ENCODE peak calls at places on chromosomes 3 and 15, in seven cellular contexts. One of them, this sample, is unnamed.

GRCh38 chr3:188286087-188286513 is 132.1 kb downstream of the LPP start:
- DNase-seq in activated T-helper 9 cell treated with anti-CD3 and anti-CD28 coated beads, Interleukin-2, amount 50 U/mL, for 16 hours: no peak
- DNase-seq in HEK293T: no peak
- DNase-seq in psoas muscle: peak
- DNase-seq in mesenteric fat pad: no peak
- DNase-seq in cortex of kidney: no peak
- DNase-seq in frontal cortex: peak
- DNase-seq in this sample: peak

GRCh38 chr3:149539491-149539890 is 65.0 kb downstream of the TM4SF4 start:
- DNase-seq in psoas muscle: no peak
- DNase-seq in HEK293T: no peak
- DNase-seq in mesenteric fat pad: no peak
- DNase-seq in activated T-helper 9 cell treated with anti-CD3 and anti-CD28 coated beads, Interleukin-2, amount 50 U/mL, for 16 hours: no peak
- DNase-seq in frontal cortex: no peak
- DNase-seq in cortex of kidney: no peak
- DNase-seq in this sample: no peak

GRCh38 chr15:70480196-70480856 is 283.0 kb downstream of the UACA start:
- DNase-seq in cortex of kidney: no peak
- DNase-seq in psoas muscle: no peak
- DNase-seq in frontal cortex: no peak
- DNase-seq in mesenteric fat pad: no peak
- DNase-seq in HEK293T: no peak
- DNase-seq in activated T-helper 9 cell treated with anti-CD3 and anti-CD28 coated beads, Interleukin-2, amount 50 U/mL, for 16 hours: peak
- DNase-seq in this sample: no peak

GRCh38 chr3:102512734-102513518 is 78.1 kb downstream of the ZPLD1 start:
- DNase-seq in cortex of kidney: no peak
- DNase-seq in HEK293T: peak
- DNase-seq in activated T-helper 9 cell treated with anti-CD3 and anti-CD28 coated beads, Interleukin-2, amount 50 U/mL, for 16 hours: no peak
- DNase-seq in frontal cortex: no peak
- DNase-seq in psoas muscle: no peak
- DNase-seq in mesenteric fat pad: no peak
- DNase-seq in this sample: no peak

GRCh38 chr3:112136959-112137693 is 4.1 kb upstream of the GCSAM start:
- DNase-seq in HEK293T: peak
- DNase-seq in activated T-helper 9 cell treated with anti-CD3 and anti-CD28 coated beads, Interleukin-2, amount 50 U/mL, for 16 hours: no peak
- DNase-seq in psoas muscle: no peak
- DNase-seq in mesenteric fat pad: no peak
- DNase-seq in frontal cortex: peak
- DNase-seq in cortex of kidney: no peak
- DNase-seq in this sample: no peak

GRCh38 chr3:73508330-73508954 is 116.3 kb downstream of the PDZRN3 start:
- DNase-seq in activated T-helper 9 cell treated with anti-CD3 and anti-CD28 coated beads, Interleukin-2, amount 50 U/mL, for 16 hours: no peak
- DNase-seq in mesenteric fat pad: no peak
- DNase-seq in frontal cortex: peak
- DNase-seq in cortex of kidney: no peak
- DNase-seq in HEK293T: peak
- DNase-seq in psoas muscle: no peak
- DNase-seq in this sample: no peak

GRCh38 chr3:66986406-66986805 is 11.7 kb upstream of the KBTBD8 start:
- DNase-seq in activated T-helper 9 cell treated with anti-CD3 and anti-CD28 coated beads, Interleukin-2, amount 50 U/mL, for 16 hours: no peak
- DNase-seq in HEK293T: no peak
- DNase-seq in cortex of kidney: no peak
- DNase-seq in psoas muscle: no peak
- DNase-seq in mesenteric fat pad: no peak
- DNase-seq in frontal cortex: no peak
- DNase-seq in this sample: no peak

GRCh38 chr3:42020681-42021307 is 58.9 kb upstream of the ULK4 start:
- DNase-seq in frontal cortex: no peak
- DNase-seq in psoas muscle: no peak
- DNase-seq in cortex of kidney: no peak
- DNase-seq in mesenteric fat pad: no peak
- DNase-seq in HEK293T: no peak
- DNase-seq in activated T-helper 9 cell treated with anti-CD3 and anti-CD28 coated beads, Interleukin-2, amount 50 U/mL, for 16 hours: no peak
- DNase-seq in this sample: no peak

GRCh38 chr3:108946292-108947290 is 7.1 kb downstream of the GUCA1C start:
- DNase-seq in psoas muscle: no peak
- DNase-seq in activated T-helper 9 cell treated with anti-CD3 and anti-CD28 coated beads, Interleukin-2, amount 50 U/mL, for 16 hours: no peak
- DNase-seq in cortex of kidney: no peak
- DNase-seq in frontal cortex: no peak
- DNase-seq in mesenteric fat pad: no peak
- DNase-seq in HEK293T: no peak
- DNase-seq in this sample: no peak

GRCh38 chr3:158909870-158910269 is 108.0 kb downstream of the MFSD1 start:
- DNase-seq in frontal cortex: no peak
- DNase-seq in cortex of kidney: no peak
- DNase-seq in HEK293T: no peak
- DNase-seq in activated T-helper 9 cell treated with anti-CD3 and anti-CD28 coated beads, Interleukin-2, amount 50 U/mL, for 16 hours: no peak
- DNase-seq in mesenteric fat pad: no peak
- DNase-seq in psoas muscle: no peak
- DNase-seq in this sample: no peak

GRCh38 chr15:58957101-58957973 is 23.9 kb upstream of the SLTM start:
- DNase-seq in psoas muscle: no peak
- DNase-seq in cortex of kidney: no peak
- DNase-seq in HEK293T: peak
- DNase-seq in activated T-helper 9 cell treated with anti-CD3 and anti-CD28 coated beads, Interleukin-2, amount 50 U/mL, for 16 hours: peak
- DNase-seq in mesenteric fat pad: no peak
- DNase-seq in frontal cortex: no peak
- DNase-seq in this sample: no peak

GRCh38 chr3:24495334-24495994 is 814 bp upstream of the THRB start:
- DNase-seq in HEK293T: peak
- DNase-seq in psoas muscle: peak
- DNase-seq in mesenteric fat pad: no peak
- DNase-seq in frontal cortex: peak
- DNase-seq in activated T-helper 9 cell treated with anti-CD3 and anti-CD28 coated beads, Interleukin-2, amount 50 U/mL, for 16 hours: no peak
- DNase-seq in cortex of kidney: no peak
- DNase-seq in this sample: peak

GRCh38 chr3:163328680-163329079 is 1749.6 kb downstream of the SI start:
- DNase-seq in cortex of kidney: no peak
- DNase-seq in mesenteric fat pad: no peak
- DNase-seq in HEK293T: no peak
- DNase-seq in frontal cortex: no peak
- DNase-seq in psoas muscle: no peak
- DNase-seq in activated T-helper 9 cell treated with anti-CD3 and anti-CD28 coated beads, Interleukin-2, amount 50 U/mL, for 16 hours: no peak
- DNase-seq in this sample: no peak

GRCh38 chr3:30626443-30627181 is 20.2 kb downstream of the TGFBR2 start:
- DNase-seq in frontal cortex: no peak
- DNase-seq in mesenteric fat pad: no peak
- DNase-seq in psoas muscle: no peak
- DNase-seq in activated T-helper 9 cell treated with anti-CD3 and anti-CD28 coated beads, Interleukin-2, amount 50 U/mL, for 16 hours: no peak
- DNase-seq in cortex of kidney: no peak
- DNase-seq in HEK293T: no peak
- DNase-seq in this sample: no peak

GRCh38 chr15:90400759-90401314 is 12.8 kb downstream of the IQGAP1 start:
- DNase-seq in mesenteric fat pad: no peak
- DNase-seq in frontal cortex: peak
- DNase-seq in psoas muscle: peak
- DNase-seq in HEK293T: peak
- DNase-seq in cortex of kidney: no peak
- DNase-seq in activated T-helper 9 cell treated with anti-CD3 and anti-CD28 coated beads, Interleukin-2, amount 50 U/mL, for 16 hours: no peak
- DNase-seq in this sample: peak

GRCh38 chr15:77391372-77391951 is 28.4 kb downstream of the PEAK1 start:
- DNase-seq in HEK293T: no peak
- DNase-seq in activated T-helper 9 cell treated with anti-CD3 and anti-CD28 coated beads, Interleukin-2, amount 50 U/mL, for 16 hours: no peak
- DNase-seq in mesenteric fat pad: no peak
- DNase-seq in psoas muscle: no peak
- DNase-seq in frontal cortex: no peak
- DNase-seq in cortex of kidney: no peak
- DNase-seq in this sample: no peak

GRCh38 chr15:79981861-79982455 is 11.0 kb upstream of the BCL2A1 start:
- DNase-seq in psoas muscle: no peak
- DNase-seq in cortex of kidney: no peak
- DNase-seq in frontal cortex: no peak
- DNase-seq in activated T-helper 9 cell treated with anti-CD3 and anti-CD28 coated beads, Interleukin-2, amount 50 U/mL, for 16 hours: no peak
- DNase-seq in mesenteric fat pad: no peak
- DNase-seq in HEK293T: no peak
- DNase-seq in this sample: no peak

GRCh38 chr3:142445816-142446254 is 2.0 kb downstream of the XRN1 start:
- DNase-seq in mesenteric fat pad: no peak
- DNase-seq in cortex of kidney: no peak
- DNase-seq in HEK293T: peak
- DNase-seq in activated T-helper 9 cell treated with anti-CD3 and anti-CD28 coated beads, Interleukin-2, amount 50 U/mL, for 16 hours: no peak
- DNase-seq in frontal cortex: no peak
- DNase-seq in psoas muscle: no peak
- DNase-seq in this sample: no peak

GRCh38 chr3:69292185-69292584 is 93.7 kb downstream of the FRMD4B start:
- DNase-seq in frontal cortex: no peak
- DNase-seq in HEK293T: no peak
- DNase-seq in cortex of kidney: no peak
- DNase-seq in activated T-helper 9 cell treated with anti-CD3 and anti-CD28 coated beads, Interleukin-2, amount 50 U/mL, for 16 hours: no peak
- DNase-seq in mesenteric fat pad: no peak
- DNase-seq in psoas muscle: no peak
- DNase-seq in this sample: no peak

GRCh38 chr3:45145681-45146614 is at the start of gene CDCP1:
- DNase-seq in cortex of kidney: no peak
- DNase-seq in HEK293T: no peak
- DNase-seq in frontal cortex: no peak
- DNase-seq in mesenteric fat pad: no peak
- DNase-seq in psoas muscle: no peak
- DNase-seq in activated T-helper 9 cell treated with anti-CD3 and anti-CD28 coated beads, Interleukin-2, amount 50 U/mL, for 16 hours: no peak
- DNase-seq in this sample: no peak

GRCh38 chr3:30751610-30752299 is 142.7 kb downstream of the GADL1 start:
- DNase-seq in psoas muscle: no peak
- DNase-seq in mesenteric fat pad: no peak
- DNase-seq in frontal cortex: no peak
- DNase-seq in HEK293T: peak
- DNase-seq in activated T-helper 9 cell treated with anti-CD3 and anti-CD28 coated beads, Interleukin-2, amount 50 U/mL, for 16 hours: peak
- DNase-seq in cortex of kidney: no peak
- DNase-seq in this sample: no peak

GRCh38 chr3:45402138-45402537 is 13.8 kb downstream of the LARS2 start:
- DNase-seq in frontal cortex: no peak
- DNase-seq in cortex of kidney: no peak
- DNase-seq in HEK293T: no peak
- DNase-seq in activated T-helper 9 cell treated with anti-CD3 and anti-CD28 coated beads, Interleukin-2, amount 50 U/mL, for 16 hours: no peak
- DNase-seq in psoas muscle: no peak
- DNase-seq in mesenteric fat pad: no peak
- DNase-seq in this sample: no peak

GRCh38 chr3:69058180-69058946 is 6.2 kb upstream of the TMF1 start:
- DNase-seq in HEK293T: no peak
- DNase-seq in frontal cortex: no peak
- DNase-seq in cortex of kidney: no peak
- DNase-seq in mesenteric fat pad: no peak
- DNase-seq in psoas muscle: no peak
- DNase-seq in activated T-helper 9 cell treated with anti-CD3 and anti-CD28 coated beads, Interleukin-2, amount 50 U/mL, for 16 hours: no peak
- DNase-seq in this sample: no peak

GRCh38 chr3:139120336-139120971 is 75.8 kb upstream of the PRR23C start:
- DNase-seq in psoas muscle: peak
- DNase-seq in mesenteric fat pad: no peak
- DNase-seq in activated T-helper 9 cell treated with anti-CD3 and anti-CD28 coated beads, Interleukin-2, amount 50 U/mL, for 16 hours: no peak
- DNase-seq in cortex of kidney: no peak
- DNase-seq in HEK293T: no peak
- DNase-seq in frontal cortex: no peak
- DNase-seq in this sample: peak

GRCh38 chr3:151638555-151638954 is 95.2 kb upstream of the AADACL2 start:
- DNase-seq in mesenteric fat pad: no peak
- DNase-seq in HEK293T: no peak
- DNase-seq in cortex of kidney: no peak
- DNase-seq in frontal cortex: no peak
- DNase-seq in psoas muscle: no peak
- DNase-seq in activated T-helper 9 cell treated with anti-CD3 and anti-CD28 coated beads, Interleukin-2, amount 50 U/mL, for 16 hours: no peak
- DNase-seq in this sample: no peak

GRCh38 chr3:152264378-152264777 is 4.4 kb upstream of the MBNL1 start:
- DNase-seq in frontal cortex: no peak
- DNase-seq in mesenteric fat pad: no peak
- DNase-seq in activated T-helper 9 cell treated with anti-CD3 and anti-CD28 coated beads, Interleukin-2, amount 50 U/mL, for 16 hours: no peak
- DNase-seq in psoas muscle: no peak
- DNase-seq in HEK293T: no peak
- DNase-seq in cortex of kidney: no peak
- DNase-seq in this sample: no peak

GRCh38 chr3:10015476-10015904 is 10.7 kb upstream of the FANCD2 start:
- DNase-seq in mesenteric fat pad: no peak
- DNase-seq in activated T-helper 9 cell treated with anti-CD3 and anti-CD28 coated beads, Interleukin-2, amount 50 U/mL, for 16 hours: no peak
- DNase-seq in psoas muscle: peak
- DNase-seq in HEK293T: no peak
- DNase-seq in cortex of kidney: no peak
- DNase-seq in frontal cortex: peak
- DNase-seq in this sample: peak

GRCh38 chr15:82850242-82850591 is 40.8 kb downstream of the WHAMM start:
- DNase-seq in frontal cortex: peak
- DNase-seq in HEK293T: no peak
- DNase-seq in mesenteric fat pad: no peak
- DNase-seq in cortex of kidney: no peak
- DNase-seq in activated T-helper 9 cell treated with anti-CD3 and anti-CD28 coated beads, Interleukin-2, amount 50 U/mL, for 16 hours: no peak
- DNase-seq in psoas muscle: no peak
- DNase-seq in this sample: no peak

GRCh38 chr3:108136888-108137814 is 46.3 kb upstream of the CD47 start:
- DNase-seq in psoas muscle: no peak
- DNase-seq in frontal cortex: no peak
- DNase-seq in mesenteric fat pad: no peak
- DNase-seq in HEK293T: no peak
- DNase-seq in activated T-helper 9 cell treated with anti-CD3 and anti-CD28 coated beads, Interleukin-2, amount 50 U/mL, for 16 hours: no peak
- DNase-seq in cortex of kidney: no peak
- DNase-seq in this sample: no peak

GRCh38 chr15:57324944-57325679 is 51.2 kb upstream of the CGNL1 start:
- DNase-seq in activated T-helper 9 cell treated with anti-CD3 and anti-CD28 coated beads, Interleukin-2, amount 50 U/mL, for 16 hours: no peak
- DNase-seq in frontal cortex: no peak
- DNase-seq in psoas muscle: no peak
- DNase-seq in mesenteric fat pad: no peak
- DNase-seq in HEK293T: no peak
- DNase-seq in cortex of kidney: no peak
- DNase-seq in this sample: no peak

GRCh38 chr3:106004137-106004600 is 135.4 kb upstream of the CBLB start:
- DNase-seq in psoas muscle: no peak
- DNase-seq in frontal cortex: no peak
- DNase-seq in activated T-helper 9 cell treated with anti-CD3 and anti-CD28 coated beads, Interleukin-2, amount 50 U/mL, for 16 hours: no peak
- DNase-seq in HEK293T: no peak
- DNase-seq in mesenteric fat pad: no peak
- DNase-seq in cortex of kidney: no peak
- DNase-seq in this sample: no peak